ENCODE peak calls at places on chromosome 22, in six cellular contexts. One of them, this sample, is unnamed.

GRCh38 chr22:25008666-25009065 is 56.1 kb downstream of the KIAA1671 start:
- DNase-seq in Peyer's patch: no peak
- DNase-seq in heart right ventricle: no peak
- DNase-seq in C1 segment of cervical spinal cord: no peak
- DNase-seq in spleen: no peak
- DNase-seq in body of pancreas: no peak
- DNase-seq in this sample: no peak

GRCh38 chr22:29004647-29005371 is 56.8 kb downstream of the C22orf31 start:
- DNase-seq in Peyer's patch: peak; percentile 58
- DNase-seq in heart right ventricle: peak; percentile 20
- DNase-seq in C1 segment of cervical spinal cord: peak; percentile 75
- DNase-seq in spleen: no peak
- DNase-seq in body of pancreas: peak; percentile 72
- DNase-seq in this sample: peak; percentile 77

GRCh38 chr22:49721211-49721763 is 106.4 kb downstream of the BRD1 start:
- DNase-seq in Peyer's patch: no peak
- DNase-seq in heart right ventricle: no peak
- DNase-seq in C1 segment of cervical spinal cord: no peak
- DNase-seq in spleen: no peak
- DNase-seq in body of pancreas: no peak
- DNase-seq in this sample: no peak

GRCh38 chr22:22485524-22485923 is 23.0 kb downstream of the ZNF280B start:
- DNase-seq in Peyer's patch: no peak
- DNase-seq in heart right ventricle: no peak
- DNase-seq in C1 segment of cervical spinal cord: no peak
- DNase-seq in spleen: no peak
- DNase-seq in body of pancreas: no peak
- DNase-seq in this sample: no peak

GRCh38 chr22:27809226-27809625 is 7.7 kb upstream of the MN1 start:
- DNase-seq in Peyer's patch: no peak
- DNase-seq in heart right ventricle: no peak
- DNase-seq in C1 segment of cervical spinal cord: no peak
- DNase-seq in spleen: no peak
- DNase-seq in body of pancreas: no peak
- DNase-seq in this sample: no peak

GRCh38 chr22:32957093-32957835 is 100.9 kb downstream of the SYN3 start:
- DNase-seq in Peyer's patch: no peak
- DNase-seq in heart right ventricle: no peak
- DNase-seq in C1 segment of cervical spinal cord: no peak
- DNase-seq in spleen: no peak
- DNase-seq in body of pancreas: no peak
- DNase-seq in this sample: no peak

GRCh38 chr22:17217179-17217578 is 2.1 kb downstream of the ADA2 start:
- DNase-seq in Peyer's patch: no peak
- DNase-seq in heart right ventricle: no peak
- DNase-seq in C1 segment of cervical spinal cord: no peak
- DNase-seq in spleen: no peak
- DNase-seq in body of pancreas: no peak
- DNase-seq in this sample: no peak

GRCh38 chr22:21074092-21074715 is 28.5 kb downstream of the LRRC74B start:
- DNase-seq in Peyer's patch: peak; percentile 35
- DNase-seq in heart right ventricle: no peak
- DNase-seq in C1 segment of cervical spinal cord: no peak
- DNase-seq in spleen: no peak
- DNase-seq in body of pancreas: no peak
- DNase-seq in this sample: peak; percentile 86

GRCh38 chr22:49621601-49622210 is 206.0 kb downstream of the BRD1 start:
- DNase-seq in Peyer's patch: no peak
- DNase-seq in heart right ventricle: no peak
- DNase-seq in C1 segment of cervical spinal cord: no peak
- DNase-seq in spleen: peak; percentile 57
- DNase-seq in body of pancreas: no peak
- DNase-seq in this sample: no peak

GRCh38 chr22:29605236-29605850 is 1.9 kb downstream of the NF2 start:
- DNase-seq in Peyer's patch: no peak
- DNase-seq in heart right ventricle: no peak
- DNase-seq in C1 segment of cervical spinal cord: no peak
- DNase-seq in spleen: peak; percentile 64
- DNase-seq in body of pancreas: no peak
- DNase-seq in this sample: no peak

GRCh38 chr22:20652582-20652981 is 121.3 kb upstream of the SERPIND1 start:
- DNase-seq in Peyer's patch: no peak
- DNase-seq in heart right ventricle: no peak
- DNase-seq in C1 segment of cervical spinal cord: no peak
- DNase-seq in spleen: peak; percentile 62
- DNase-seq in body of pancreas: no peak
- DNase-seq in this sample: no peak

GRCh38 chr22:27771637-27772369 is 29.8 kb downstream of the MN1 start:
- DNase-seq in Peyer's patch: no peak
- DNase-seq in heart right ventricle: no peak
- DNase-seq in C1 segment of cervical spinal cord: no peak
- DNase-seq in spleen: no peak
- DNase-seq in body of pancreas: no peak
- DNase-seq in this sample: no peak

GRCh38 chr22:32636884-32637283 is 162.3 kb downstream of the FBXO7 start:
- DNase-seq in Peyer's patch: peak; percentile 73
- DNase-seq in heart right ventricle: no peak
- DNase-seq in C1 segment of cervical spinal cord: no peak
- DNase-seq in spleen: no peak
- DNase-seq in body of pancreas: no peak
- DNase-seq in this sample: no peak

GRCh38 chr22:41327124-41327523 is 25.8 kb downstream of the ZC3H7B start:
- DNase-seq in Peyer's patch: no peak
- DNase-seq in heart right ventricle: no peak
- DNase-seq in C1 segment of cervical spinal cord: peak; percentile 76
- DNase-seq in spleen: peak; percentile 84
- DNase-seq in body of pancreas: no peak
- DNase-seq in this sample: no peak

This sample was measured in adrenal gland.